ENCODE peak calls at places on chromosome 22, in four cellular contexts. O, M, A and Y are unnamed samples.
A peak's percentile ranks its signal among the peaks of the same experiment; 100 is the strongest.

GRCh38 chr22:40401532-40401931 is 31.1 kb downstream of the SGSM3 start:
- DNase-seq in M (peak; percentile 76), O (no peak), A (no peak), Y (no peak)

GRCh38 chr22:32448980-32449379 is 15.3 kb downstream of the BPIFC start:
- DNase-seq in M (no peak), A (no peak), O (no peak), Y (peak; percentile 77)

GRCh38 chr22:45317551-45318167 is 7.9 kb downstream of the FAM118A start:
- DNase-seq in O (no peak), M (no peak), A (peak; percentile 48), Y (no peak)

GRCh38 chr22:35154937-35155387 is 89.0 kb downstream of the ISX start:
- DNase-seq in M (peak; percentile 44), A (peak; percentile 13), O (peak; percentile 39), Y (peak; percentile 53)

GRCh38 chr22:48869788-48870187 is 957.9 kb downstream of the BRD1 start:
- DNase-seq in A (no peak), O (no peak), M (no peak), Y (no peak)

GRCh38 chr22:35349368-35349703 is 31.6 kb upstream of the HMOX1 start:
- DNase-seq in O (no peak), A (no peak), M (no peak), Y (no peak)

GRCh38 chr22:33438273-33438672 is 380.1 kb upstream of the SYN3 start:
- DNase-seq in M (no peak), O (no peak), A (peak; percentile 37), Y (no peak)

GRCh38 chr22:50447576-50448551 is 27.0 kb downstream of the SBF1 start:
- DNase-seq in M (no peak), O (no peak), A (no peak), Y (peak; percentile 77)

GRCh38 chr22:39176067-39176621 is 23.7 kb upstream of the CBX7 start:
- DNase-seq in O (no peak), M (peak; percentile 16), A (no peak), Y (peak; percentile 90)

GRCh38 chr22:17562906-17563870 is at the start of gene SLC25A18:
- DNase-seq in O (no peak), M (no peak), A (no peak), Y (peak; percentile 39)

GRCh38 chr22:21754523-21755128 is 19.0 kb upstream of the YPEL1 start:
- DNase-seq in M (no peak), A (peak; percentile 34), O (peak; percentile 89), Y (no peak)

GRCh38 chr22:27755521-27756211 is 45.9 kb downstream of the MN1 start:
- DNase-seq in A (no peak), O (no peak), M (no peak), Y (no peak)

GRCh38 chr22:39293766-39294368 is 25.6 kb downstream of the RPL3 start:
- DNase-seq in M (no peak), A (no peak), O (no peak), Y (no peak)

GRCh38 chr22:35333220-35333619 is 33.5 kb downstream of the TOM1 start:
- DNase-seq in O (no peak), M (no peak), A (no peak), Y (no peak)

GRCh38 chr22:19728836-19729235 is 5.5 kb downstream of the GP1BB start:
- DNase-seq in M (no peak), A (no peak), O (no peak), Y (peak; percentile 58)

GRCh38 chr22:29907753-29908515 is 25.0 kb downstream of the MTMR3 start:
- DNase-seq in O (peak; percentile 62), A (peak; percentile 66), M (peak; percentile 37), Y (no peak)

GRCh38 chr22:47168900-47169800 is 406.7 kb downstream of the TBC1D22A start:
- DNase-seq in A (no peak), M (no peak), O (peak; percentile 6), Y (peak; percentile 21)

GRCh38 chr22:40534379-40535188 is 101.9 kb downstream of the MRTFA start:
- DNase-seq in O (peak; percentile 60), M (no peak), A (no peak), Y (no peak)

GRCh38 chr22:31184015-31184414 is 24.0 kb downstream of the RNF185 start:
- DNase-seq in M (no peak), O (no peak), A (no peak), Y (peak; percentile 66)

GRCh38 chr22:35605787-35606492 is 11.2 kb downstream of the MB start:
- DNase-seq in A (no peak), M (no peak), O (no peak), Y (no peak)

GRCh38 chr22:47618611-47619010 is 856.2 kb downstream of the TBC1D22A start:
- DNase-seq in O (no peak), A (no peak), M (no peak), Y (no peak)

GRCh38 chr22:49359061-49359460 is 468.6 kb downstream of the BRD1 start:
- DNase-seq in A (no peak), M (no peak), O (no peak), Y (no peak)

GRCh38 chr22:19766235-19766505 is 5.6 kb downstream of the TBX1 start:
- DNase-seq in A (no peak), O (no peak), M (no peak), Y (peak; percentile 81)

GRCh38 chr22:29003975-29004646 is 57.5 kb downstream of the C22orf31 start:
- DNase-seq in O (no peak), M (no peak), A (no peak), Y (no peak)

GRCh38 chr22:48346311-48346710 is 1481.4 kb downstream of the BRD1 start:
- DNase-seq in M (no peak), A (no peak), O (no peak), Y (no peak)

GRCh38 chr22:25514436-25514835 is 50.0 kb upstream of the GRK3 start:
- DNase-seq in M (no peak), A (no peak), O (no peak), Y (no peak)

GRCh38 chr22:46580940-46581579 is 39.1 kb upstream of the GRAMD4 start:
- DNase-seq in M (no peak), O (no peak), A (no peak), Y (no peak)